ENCODE peak calls at places on chromosomes 16 and 17, in nine cellular contexts. One of them, this sample, is unnamed.

GRCh38 chr17:77535435-77535834 is 394.7 kb downstream of the SEC14L1 start:
- DNase-seq in stomach: peak
- DNase-seq in fibroblast of lung: no peak
- DNase-seq in uterus: no peak
- DNase-seq in T-helper 1 cell: no peak
- DNase-seq in mucosa of descending colon: no peak
- DNase-seq in substantia nigra: no peak
- DNase-seq in heart left ventricle: peak
- DNase-seq in bronchial epithelial cell: no peak
- DNase-seq in this sample: peak

GRCh38 chr17:58960068-58960467 is 146.6 kb downstream of the TRIM37 start:
- DNase-seq in mucosa of descending colon: peak
- DNase-seq in bronchial epithelial cell: peak
- DNase-seq in substantia nigra: no peak
- DNase-seq in stomach: no peak
- DNase-seq in heart left ventricle: no peak
- DNase-seq in uterus: no peak
- DNase-seq in fibroblast of lung: peak
- DNase-seq in T-helper 1 cell: no peak
- DNase-seq in this sample: peak

GRCh38 chr16:80751167-80751566 is 53.2 kb downstream of the CDYL2 start:
- DNase-seq in substantia nigra: peak
- DNase-seq in mucosa of descending colon: no peak
- DNase-seq in stomach: no peak
- DNase-seq in fibroblast of lung: peak
- DNase-seq in bronchial epithelial cell: peak
- DNase-seq in uterus: no peak
- DNase-seq in heart left ventricle: no peak
- DNase-seq in T-helper 1 cell: no peak
- DNase-seq in this sample: peak

GRCh38 chr17:51912939-51913338 is 245.6 kb downstream of the CA10 start:
- DNase-seq in stomach: no peak
- DNase-seq in mucosa of descending colon: no peak
- DNase-seq in uterus: no peak
- DNase-seq in T-helper 1 cell: no peak
- DNase-seq in substantia nigra: no peak
- DNase-seq in heart left ventricle: no peak
- DNase-seq in fibroblast of lung: no peak
- DNase-seq in bronchial epithelial cell: no peak
- DNase-seq in this sample: no peak

GRCh38 chr17:81049372-81049911 is 14.5 kb downstream of the BAIAP2 start:
- DNase-seq in substantia nigra: no peak
- DNase-seq in uterus: no peak
- DNase-seq in T-helper 1 cell: no peak
- DNase-seq in bronchial epithelial cell: no peak
- DNase-seq in heart left ventricle: no peak
- DNase-seq in mucosa of descending colon: no peak
- DNase-seq in fibroblast of lung: no peak
- DNase-seq in stomach: no peak
- DNase-seq in this sample: no peak

GRCh38 chr16:56744996-56745640 is 15.2 kb downstream of the NUP93 start:
- DNase-seq in bronchial epithelial cell: no peak
- DNase-seq in T-helper 1 cell: no peak
- DNase-seq in heart left ventricle: peak
- DNase-seq in fibroblast of lung: no peak
- DNase-seq in mucosa of descending colon: no peak
- DNase-seq in stomach: no peak
- DNase-seq in substantia nigra: no peak
- DNase-seq in uterus: peak
- DNase-seq in this sample: no peak

GRCh38 chr17:31877911-31878702 is 19.1 kb upstream of the COPRS start:
- DNase-seq in stomach: no peak
- DNase-seq in heart left ventricle: no peak
- DNase-seq in bronchial epithelial cell: no peak
- DNase-seq in substantia nigra: no peak
- DNase-seq in mucosa of descending colon: no peak
- DNase-seq in uterus: no peak
- DNase-seq in T-helper 1 cell: no peak
- DNase-seq in fibroblast of lung: peak
- DNase-seq in this sample: no peak

GRCh38 chr16:11632455-11632921 is 35.8 kb upstream of the SNN start:
- DNase-seq in substantia nigra: peak
- DNase-seq in mucosa of descending colon: peak
- DNase-seq in T-helper 1 cell: no peak
- DNase-seq in heart left ventricle: peak
- DNase-seq in stomach: no peak
- DNase-seq in uterus: peak
- DNase-seq in bronchial epithelial cell: no peak
- DNase-seq in fibroblast of lung: peak
- DNase-seq in this sample: no peak

GRCh38 chr17:2323629-2324314 is 12.5 kb downstream of the TSR1 start:
- DNase-seq in uterus: no peak
- DNase-seq in stomach: no peak
- DNase-seq in heart left ventricle: no peak
- DNase-seq in fibroblast of lung: no peak
- DNase-seq in T-helper 1 cell: no peak
- DNase-seq in mucosa of descending colon: no peak
- DNase-seq in bronchial epithelial cell: no peak
- DNase-seq in substantia nigra: no peak
- DNase-seq in this sample: no peak

GRCh38 chr17:39700148-39700987 is 504 bp downstream of the ERBB2 start:
- DNase-seq in stomach: no peak
- DNase-seq in fibroblast of lung: peak
- DNase-seq in mucosa of descending colon: peak
- DNase-seq in uterus: no peak
- DNase-seq in T-helper 1 cell: no peak
- DNase-seq in bronchial epithelial cell: no peak
- DNase-seq in substantia nigra: peak
- DNase-seq in heart left ventricle: no peak
- DNase-seq in this sample: peak

GRCh38 chr17:81012574-81013447 is 21.2 kb downstream of the CHMP6 start:
- DNase-seq in bronchial epithelial cell: no peak
- DNase-seq in T-helper 1 cell: no peak
- DNase-seq in fibroblast of lung: no peak
- DNase-seq in heart left ventricle: no peak
- DNase-seq in mucosa of descending colon: no peak
- DNase-seq in substantia nigra: no peak
- DNase-seq in stomach: no peak
- DNase-seq in uterus: no peak
- DNase-seq in this sample: no peak

GRCh38 chr16:180101-180920 is at the start of gene HBQ1:
- DNase-seq in stomach: no peak
- DNase-seq in uterus: no peak
- DNase-seq in heart left ventricle: no peak
- DNase-seq in T-helper 1 cell: no peak
- DNase-seq in substantia nigra: no peak
- DNase-seq in fibroblast of lung: no peak
- DNase-seq in bronchial epithelial cell: no peak
- DNase-seq in mucosa of descending colon: peak
- DNase-seq in this sample: peak

GRCh38 chr16:86016201-86016965 is 117.4 kb downstream of the IRF8 start:
- DNase-seq in T-helper 1 cell: no peak
- DNase-seq in mucosa of descending colon: peak
- DNase-seq in heart left ventricle: no peak
- DNase-seq in bronchial epithelial cell: peak
- DNase-seq in uterus: no peak
- DNase-seq in fibroblast of lung: peak
- DNase-seq in substantia nigra: no peak
- DNase-seq in stomach: no peak
- DNase-seq in this sample: peak

GRCh38 chr17:81869221-81870154 is 1.6 kb downstream of the ARHGDIA start:
- DNase-seq in bronchial epithelial cell: no peak
- DNase-seq in fibroblast of lung: peak
- DNase-seq in substantia nigra: no peak
- DNase-seq in T-helper 1 cell: no peak
- DNase-seq in mucosa of descending colon: peak
- DNase-seq in uterus: peak
- DNase-seq in stomach: peak
- DNase-seq in heart left ventricle: no peak
- DNase-seq in this sample: peak

GRCh38 chr16:46947900-46948547 is 25.4 kb downstream of the DNAJA2 start:
- DNase-seq in substantia nigra: no peak
- DNase-seq in mucosa of descending colon: peak
- DNase-seq in fibroblast of lung: peak
- DNase-seq in bronchial epithelial cell: peak
- DNase-seq in heart left ventricle: no peak
- DNase-seq in uterus: no peak
- DNase-seq in stomach: peak
- DNase-seq in T-helper 1 cell: no peak
- DNase-seq in this sample: peak

GRCh38 chr16:12203780-12204351 is 227.3 kb downstream of the SNX29 start:
- DNase-seq in mucosa of descending colon: no peak
- DNase-seq in heart left ventricle: no peak
- DNase-seq in uterus: no peak
- DNase-seq in fibroblast of lung: no peak
- DNase-seq in substantia nigra: no peak
- DNase-seq in stomach: no peak
- DNase-seq in bronchial epithelial cell: no peak
- DNase-seq in T-helper 1 cell: no peak
- DNase-seq in this sample: no peak

GRCh38 chr16:48870141-48870540 is 260.2 kb upstream of the N4BP1 start:
- DNase-seq in mucosa of descending colon: no peak
- DNase-seq in heart left ventricle: no peak
- DNase-seq in stomach: no peak
- DNase-seq in fibroblast of lung: no peak
- DNase-seq in substantia nigra: no peak
- DNase-seq in uterus: no peak
- DNase-seq in bronchial epithelial cell: no peak
- DNase-seq in T-helper 1 cell: no peak
- DNase-seq in this sample: no peak

GRCh38 chr17:16282522-16282921 is 65.5 kb downstream of the PIGL start:
- DNase-seq in uterus: no peak
- DNase-seq in mucosa of descending colon: no peak
- DNase-seq in bronchial epithelial cell: peak
- DNase-seq in stomach: no peak
- DNase-seq in fibroblast of lung: peak
- DNase-seq in heart left ventricle: no peak
- DNase-seq in substantia nigra: no peak
- DNase-seq in T-helper 1 cell: no peak
- DNase-seq in this sample: peak

GRCh38 chr17:3557768-3558583 is at the start of gene TRPV3:
- DNase-seq in uterus: no peak
- DNase-seq in substantia nigra: no peak
- DNase-seq in mucosa of descending colon: peak
- DNase-seq in T-helper 1 cell: no peak
- DNase-seq in heart left ventricle: no peak
- DNase-seq in fibroblast of lung: no peak
- DNase-seq in bronchial epithelial cell: peak
- DNase-seq in stomach: peak
- DNase-seq in this sample: peak

GRCh38 chr17:82913304-82914043 is 73.7 kb upstream of the ZNF750 start:
- DNase-seq in fibroblast of lung: no peak
- DNase-seq in substantia nigra: no peak
- DNase-seq in bronchial epithelial cell: no peak
- DNase-seq in mucosa of descending colon: no peak
- DNase-seq in heart left ventricle: peak
- DNase-seq in uterus: no peak
- DNase-seq in stomach: peak
- DNase-seq in T-helper 1 cell: no peak
- DNase-seq in this sample: no peak

GRCh38 chr17:79993390-79994221 is 42.1 kb downstream of the TBC1D16 start:
- DNase-seq in uterus: peak
- DNase-seq in T-helper 1 cell: no peak
- DNase-seq in fibroblast of lung: peak
- DNase-seq in bronchial epithelial cell: peak
- DNase-seq in heart left ventricle: peak
- DNase-seq in mucosa of descending colon: peak
- DNase-seq in substantia nigra: peak
- DNase-seq in stomach: peak
- DNase-seq in this sample: peak

GRCh38 chr16:17359778-17360177 is 111.0 kb downstream of the XYLT1 start:
- DNase-seq in T-helper 1 cell: no peak
- DNase-seq in stomach: no peak
- DNase-seq in mucosa of descending colon: no peak
- DNase-seq in heart left ventricle: no peak
- DNase-seq in substantia nigra: no peak
- DNase-seq in uterus: no peak
- DNase-seq in bronchial epithelial cell: no peak
- DNase-seq in fibroblast of lung: no peak
- DNase-seq in this sample: peak

GRCh38 chr16:15775663-15776304 is 81.0 kb downstream of the MYH11 start:
- DNase-seq in bronchial epithelial cell: no peak
- DNase-seq in heart left ventricle: no peak
- DNase-seq in stomach: no peak
- DNase-seq in uterus: peak
- DNase-seq in substantia nigra: no peak
- DNase-seq in T-helper 1 cell: no peak
- DNase-seq in mucosa of descending colon: no peak
- DNase-seq in fibroblast of lung: no peak
- DNase-seq in this sample: no peak

GRCh38 chr17:7404737-7405412 is 978 bp upstream of the TMEM256 start:
- DNase-seq in fibroblast of lung: no peak
- DNase-seq in mucosa of descending colon: no peak
- DNase-seq in uterus: peak
- DNase-seq in substantia nigra: no peak
- DNase-seq in T-helper 1 cell: peak
- DNase-seq in stomach: peak
- DNase-seq in bronchial epithelial cell: no peak
- DNase-seq in heart left ventricle: peak
- DNase-seq in this sample: peak

GRCh38 chr16:4425378-4426020 is at the start of gene DNAJA3:
- DNase-seq in stomach: peak
- DNase-seq in uterus: peak
- DNase-seq in substantia nigra: peak
- DNase-seq in bronchial epithelial cell: peak
- DNase-seq in fibroblast of lung: peak
- DNase-seq in T-helper 1 cell: peak
- DNase-seq in mucosa of descending colon: peak
- DNase-seq in heart left ventricle: peak
- DNase-seq in this sample: peak

GRCh38 chr16:20865420-20866126 is 34.6 kb downstream of the DCUN1D3 start:
- DNase-seq in fibroblast of lung: peak
- DNase-seq in stomach: no peak
- DNase-seq in heart left ventricle: no peak
- DNase-seq in uterus: no peak
- DNase-seq in substantia nigra: no peak
- DNase-seq in mucosa of descending colon: no peak
- DNase-seq in T-helper 1 cell: no peak
- DNase-seq in bronchial epithelial cell: peak
- DNase-seq in this sample: no peak

GRCh38 chr16:2284797-2285576 is 17.1 kb upstream of the RNPS1 start:
- DNase-seq in bronchial epithelial cell: no peak
- DNase-seq in heart left ventricle: no peak
- DNase-seq in stomach: no peak
- DNase-seq in substantia nigra: no peak
- DNase-seq in uterus: no peak
- DNase-seq in T-helper 1 cell: no peak
- DNase-seq in fibroblast of lung: no peak
- DNase-seq in mucosa of descending colon: no peak
- DNase-seq in this sample: no peak

This sample was measured in Daoy.